ENCODE peak calls at places on chromosomes 4 and X, in seven cellular contexts. T is GM18507, W is endothelial cell, C is body of pancreas, U is iPS-NIHi11, P is skeletal muscle cell, F is AG04449. S is an unnamed sample.

GRCh38 chrX:47176101-47176740 is 17.4 kb upstream of the UBA1 start:
- DNase-seq in T (no peak), W (no peak), C (no peak), U (no peak), P (no peak), F (no peak), S (no peak)

GRCh38 chr4:25410820-25411529 is 33.9 kb downstream of the ANAPC4 start:
- DNase-seq in T (no peak), W (no peak), C (no peak), U (no peak), P (no peak), F (no peak), S (no peak)

GRCh38 chr4:108209489-108209888 is 40.8 kb upstream of the LEF1 start:
- DNase-seq in T (no peak), W (no peak), C (no peak), U (no peak), P (no peak), F (no peak), S (no peak)

GRCh38 chr4:66404149-66404548 is 733.9 kb upstream of the EPHA5 start:
- DNase-seq in T (no peak), W (no peak), C (no peak), U (no peak), P (no peak), F (no peak), S (no peak)

GRCh38 chr4:31592293-31592692 is 872.1 kb downstream of the PCDH7 start:
- DNase-seq in T (no peak), W (no peak), C (no peak), U (no peak), P (no peak), F (no peak), S (no peak)

GRCh38 chrX:13899607-13900006 is 82.7 kb upstream of the GPM6B start:
- DNase-seq in T (no peak), W (no peak), C (peak), U (peak), P (peak), F (peak), S (peak)

GRCh38 chr4:13323916-13324315 is 160.2 kb downstream of the RAB28 start:
- DNase-seq in T (no peak), W (no peak), C (no peak), U (no peak), P (no peak), F (no peak), S (no peak)

GRCh38 chrX:14676431-14676830 is 147.1 kb downstream of the GLRA2 start:
- DNase-seq in T (no peak), W (no peak), C (no peak), U (no peak), P (no peak), F (no peak), S (no peak)

GRCh38 chr4:53816561-53816960 is 225.3 kb upstream of the LNX1 start:
- DNase-seq in T (no peak), W (no peak), C (no peak), U (no peak), P (no peak), F (peak), S (no peak)

GRCh38 chr4:185244763-185245162 is 35.4 kb downstream of the SNX25 start:
- DNase-seq in T (no peak), W (no peak), C (no peak), U (no peak), P (no peak), F (no peak), S (no peak)

GRCh38 chrX:40733691-40734090 is 1.7 kb downstream of the MED14 start:
- DNase-seq in T (no peak), W (no peak), C (no peak), U (no peak), P (no peak), F (no peak), S (no peak)

S was measured in substantia nigra.